ENCODE peak calls at places on chromosomes 4 and X, in nine cellular contexts. D is NCI-H524; N is psoas muscle; S is CD8-positive, alpha-beta memory T cell; R is transverse colon; Z is H7; H is tibial artery; F is midbrain; W is EH. T is an unnamed sample.

GRCh38 chr4:105741548-105741947 is 33.0 kb downstream of the GSTCD start:
- DNase-seq in H (no peak), R (no peak), N (no peak), D (no peak), F (no peak), S (no peak), W (peak; percentile 37), Z (no peak), T (no peak)

GRCh38 chr4:107349266-107349665 is 313.2 kb upstream of the DKK2 start:
- DNase-seq in F (no peak), Z (no peak), W (peak; percentile 87), R (no peak), D (no peak), H (no peak), S (no peak), N (no peak), T (no peak)

GRCh38 chrX:48956728-48957414 is 536 bp downstream of the OTUD5 start:
- DNase-seq in R (peak; percentile 47), F (no peak), W (no peak), Z (peak; percentile 76), N (peak; percentile 58), H (peak; percentile 68), S (peak; percentile 45), D (no peak), T (peak; percentile 87)

GRCh38 chrX:48045410-48046311 is 25.8 kb downstream of the ZNF630 start:
- DNase-seq in D (no peak), R (no peak), N (no peak), H (no peak), W (peak; percentile 25), Z (no peak), F (no peak), S (no peak), T (no peak)

GRCh38 chr4:173145111-173145510 is 23.5 kb upstream of the GALNT7 start:
- DNase-seq in W (no peak), H (no peak), Z (no peak), R (no peak), F (no peak), D (no peak), N (no peak), S (no peak), T (no peak)

GRCh38 chr4:176404591-176404990 is 84.8 kb downstream of the SPCS3 start:
- DNase-seq in S (no peak), W (peak; percentile 54), H (no peak), R (no peak), F (no peak), Z (no peak), N (no peak), D (no peak), T (no peak)

GRCh38 chr4:15656038-15656470 is 897 bp upstream of the FBXL5 start:
- DNase-seq in N (no peak), R (no peak), D (no peak), W (no peak), H (no peak), Z (no peak), F (no peak), S (no peak), T (peak; percentile 42)

GRCh38 chr4:145066063-145066501 is 31.9 kb downstream of the ANAPC10 start:
- DNase-seq in R (no peak), Z (peak; percentile 15), N (no peak), W (peak; percentile 22), D (no peak), S (no peak), F (no peak), H (no peak), T (no peak)

GRCh38 chr4:139950568-139950967 is 203.4 kb downstream of the MAML3 start:
- DNase-seq in D (no peak), S (no peak), W (peak; percentile 68), F (no peak), R (no peak), H (no peak), Z (no peak), N (no peak), T (no peak)

GRCh38 chr4:61204353-61204752 is 4.2 kb downstream of the ADGRL3 start:
- DNase-seq in N (no peak), W (peak; percentile 3), D (no peak), F (no peak), H (no peak), Z (peak; percentile 35), S (no peak), R (no peak), T (no peak)

GRCh38 chr4:140935259-140935658 is 179.1 kb upstream of the TBC1D9 start:
- DNase-seq in Z (no peak), H (no peak), S (no peak), R (no peak), N (peak; percentile 54), F (no peak), W (peak; percentile 76), D (peak; percentile 69), T (no peak)

GRCh38 chrX:111244238-111244750 is 26.0 kb downstream of the CAPN6 start:
- DNase-seq in Z (peak; percentile 36), R (no peak), D (peak; percentile 70), S (no peak), W (peak; percentile 3), N (no peak), F (peak; percentile 2), H (no peak), T (no peak)

GRCh38 chr4:64341711-64342110 is 67.5 kb downstream of the TECRL start:
- DNase-seq in D (peak; percentile 94), N (peak; percentile 69), W (no peak), S (no peak), F (no peak), H (no peak), R (no peak), Z (no peak), T (no peak)

T was measured in upper lobe of left lung.